ENCODE peak calls at places on chromosomes 12 and 14, in four cellular contexts. E is CD4-positive, alpha-beta T cell; J is progenitor cell of endocrine pancreas; A is left lung. W is an unnamed sample.

GRCh38 chr12:80216890-80217559 is 117.7 kb downstream of the OTOGL start:
- DNase-seq in J (no peak), A (no peak), E (no peak), W (no peak)

GRCh38 chr12:132513070-132513398 is 23.1 kb downstream of the FBRSL1 start:
- DNase-seq in A (no peak), J (no peak), E (no peak), W (no peak)

GRCh38 chr12:95998611-95999300 is 2.6 kb upstream of the HAL start:
- DNase-seq in J (no peak), A (no peak), E (no peak), W (no peak)

GRCh38 chr14:35877276-35877675 is 51.1 kb downstream of the BRMS1L start:
- DNase-seq in E (no peak), J (no peak), A (no peak), W (no peak)

GRCh38 chr12:3261782-3262359 is 184.7 kb downstream of the TSPAN9 start:
- DNase-seq in A (no peak), E (no peak), J (no peak), W (no peak)

GRCh38 chr12:77225373-77225772 is 160.0 kb upstream of the E2F7 start:
- DNase-seq in E (no peak), J (peak; percentile 43), A (no peak), W (no peak)

GRCh38 chr14:67166450-67166853 is 22.8 kb upstream of the GARIN2 start:
- DNase-seq in J (no peak), A (no peak), E (no peak), W (no peak)

GRCh38 chr12:47783024-47783755 is 10.2 kb downstream of the SLC48A1 start:
- DNase-seq in J (no peak), E (no peak), A (no peak), W (no peak)

GRCh38 chr14:61342486-61342885 is 21.1 kb downstream of the PRKCH start:
- DNase-seq in J (no peak), A (no peak), E (peak; percentile 76), W (no peak)

GRCh38 chr12:74552201-74552600 is 14.6 kb downstream of the ATXN7L3B start:
- DNase-seq in J (no peak), A (no peak), E (no peak), W (no peak)
- TF ChIP-seq CTCF in J (peak; percentile 18), A (no peak), E (no peak), W (no peak)

GRCh38 chr12:101782544-101782855 is 43.2 kb upstream of the SYCP3 start:
- DNase-seq in J (no peak), E (no peak), A (no peak), W (no peak)

GRCh38 chr12:101779626-101780025 is 40.4 kb upstream of the SYCP3 start:
- DNase-seq in E (no peak), A (no peak), J (no peak), W (no peak)

GRCh38 chr12:101781834-101782543 is 42.7 kb upstream of the SYCP3 start:
- DNase-seq in A (no peak), J (no peak), E (no peak), W (no peak)

GRCh38 chr12:101779200-101779599 is 39.9 kb upstream of the SYCP3 start:
- DNase-seq in J (no peak), E (no peak), A (no peak), W (no peak)

GRCh38 chr12:101780599-101780998 is 41.3 kb upstream of the SYCP3 start:
- DNase-seq in J (no peak), A (no peak), E (no peak), W (no peak)
- TF ChIP-seq CTCF in J (no peak), A (no peak), E (no peak), W (no peak)

DNA sequence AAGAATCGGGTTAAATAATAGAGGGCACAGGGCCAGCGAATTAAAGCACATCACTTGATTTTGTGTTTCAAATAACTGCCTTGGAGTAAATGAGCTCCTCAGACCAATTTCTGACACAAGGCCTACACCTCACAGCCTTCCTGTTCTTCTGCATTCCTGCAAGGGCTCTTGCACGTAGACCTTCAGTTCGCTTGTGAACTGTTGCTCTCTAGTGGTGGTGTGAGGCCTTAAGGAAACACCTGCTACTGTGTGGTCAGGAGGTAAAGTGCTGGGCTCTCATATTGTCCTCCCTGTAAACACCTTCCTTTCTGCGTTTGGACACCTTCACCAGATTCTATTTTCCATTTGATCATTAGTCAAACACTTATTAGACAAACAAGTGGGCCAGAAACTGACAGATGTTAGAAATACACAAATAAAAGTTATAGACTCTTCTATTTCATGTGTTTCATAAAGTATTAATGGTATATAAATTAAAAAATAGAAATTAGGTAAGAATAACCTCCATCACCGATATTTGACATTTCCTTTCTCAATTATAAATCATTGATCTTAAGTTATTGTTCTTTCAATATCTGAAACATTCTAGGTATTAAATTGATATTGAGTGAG is 29.2 kb upstream of the KLRF1 start:
- DNase-seq in E (peak; percentile 54), A (peak; percentile 52), J (peak; percentile 51), W (peak; percentile 62)
- TF ChIP-seq CTCF in E (peak; percentile 91), A (peak; percentile 45), J (peak; percentile 78), W (peak; percentile 74)

GRCh38 chr14:21066882-21067502 is 3.1 kb upstream of the ARHGEF40 start:
- DNase-seq in J (no peak), E (no peak), A (no peak), W (no peak)
- TF ChIP-seq CTCF in J (no peak), E (peak; percentile 24), A (no peak), W (no peak)

DNA sequence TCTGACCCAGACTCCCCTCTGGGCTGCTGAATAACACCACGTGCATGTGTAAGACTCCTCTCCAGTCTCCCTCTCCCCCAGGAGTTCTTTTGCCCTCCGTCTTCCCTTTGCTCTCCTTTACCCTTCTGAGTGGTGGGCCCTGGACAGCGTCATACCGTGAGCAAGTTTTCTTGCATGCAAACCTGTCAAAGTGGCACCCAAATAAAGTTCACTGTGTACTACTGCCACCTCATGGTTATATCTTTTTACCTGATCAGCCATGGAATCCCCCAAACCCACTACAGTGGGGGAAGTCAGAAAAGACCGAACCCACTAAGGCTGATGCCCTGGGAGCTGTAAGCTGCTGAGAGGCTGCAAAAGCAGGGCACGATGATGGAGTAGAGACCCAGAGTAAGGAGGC is 131.1 kb upstream of the VRK1 start:
- DNase-seq in J (no peak), A (no peak), E (no peak), W (no peak)
- TF ChIP-seq CTCF in J (no peak), A (no peak), E (no peak), W (no peak)

W was measured in CD14-positive monocyte.